ENCODE peak calls at places on chromosomes 1 and 21, in ten cellular contexts. D is A549, N is ovary, J is right lobe of liver, F is esophagus muscularis mucosa, V is transverse colon, Q is spleen, S is body of pancreas, M is HCT116, U is stomach. R is an unnamed sample.

GRCh38 chr1:180433873-180434272 is 68.5 kb downstream of the ACBD6 start:
- DNase-seq in N (no peak), D (no peak), Q (no peak), U (no peak), J (no peak), M (no peak), S (no peak), F (no peak), V (no peak), R (no peak)

GRCh38 chr1:213979751-213980605 is 7.8 kb upstream of the PROX1 start:
- DNase-seq in V (no peak), F (no peak), N (no peak), M (no peak), J (no peak), D (no peak), S (no peak), Q (no peak), U (no peak), R (no peak)

GRCh38 chr1:2295526-2295925 is 67.4 kb downstream of the SKI start:
- DNase-seq in J (no peak), U (no peak), Q (no peak), N (no peak), S (no peak), V (no peak), F (no peak), D (no peak), M (no peak), R (no peak)

GRCh38 chr1:6743189-6744101 is 41.8 kb upstream of the CAMTA1 start:
- DNase-seq in J (peak; percentile 25), D (peak; percentile 34), Q (no peak), M (no peak), V (peak; percentile 14), F (no peak), S (no peak), N (peak; percentile 46), U (peak; percentile 58), R (peak; percentile 60)

GRCh38 chr1:26922201-26922729 is 722 bp downstream of the NUDC start:
- DNase-seq in J (no peak), Q (no peak), S (no peak), N (no peak), F (no peak), V (no peak), D (peak; percentile 29), M (no peak), U (no peak), R (no peak)

GRCh38 chr1:230824571-230825060 is 43.7 kb downstream of the C1orf198 start:
- DNase-seq in V (no peak), N (no peak), S (peak; percentile 68), Q (no peak), J (no peak), U (no peak), F (peak; percentile 91), M (no peak), D (no peak), R (peak; percentile 12)

GRCh38 chr1:226820935-226821718 is 49.3 kb upstream of the PSEN2 start:
- DNase-seq in U (peak; percentile 52), Q (no peak), D (peak; percentile 65), M (no peak), N (peak; percentile 91), V (peak; percentile 72), S (peak; percentile 62), F (peak; percentile 97), J (peak; percentile 36), R (peak; percentile 97)

GRCh38 chr1:84250668-84251067 is 50.8 kb upstream of the SAMD13 start:
- DNase-seq in Q (no peak), V (no peak), U (no peak), N (no peak), S (no peak), F (no peak), D (no peak), J (no peak), M (no peak), R (no peak)

GRCh38 chr21:37917612-37918011 is 1.4 kb upstream of the KCNJ6 start:
- DNase-seq in M (no peak), D (peak; percentile 33), Q (no peak), N (no peak), S (no peak), U (no peak), F (no peak), V (no peak), J (no peak), R (no peak)

DNA sequence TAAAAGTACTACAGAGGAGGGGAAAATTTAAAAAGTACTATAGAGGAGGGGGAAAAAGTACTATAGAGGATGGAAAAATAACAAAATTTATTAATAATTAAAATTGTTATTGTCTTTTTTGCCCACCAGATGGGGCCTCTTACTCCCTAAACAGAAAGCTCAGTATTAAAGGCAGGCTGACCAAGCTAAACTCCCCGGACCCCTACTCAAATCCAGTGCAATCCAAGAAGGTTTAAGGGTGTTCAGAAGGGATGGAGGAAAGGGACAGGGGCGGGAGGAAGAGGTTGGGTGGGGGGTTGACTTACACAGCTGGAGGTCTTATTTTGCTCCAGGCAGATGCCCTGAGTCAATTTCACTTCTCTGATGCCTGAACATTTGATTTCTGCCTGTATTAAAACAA is 13.7 kb downstream of the CD34 start:
- DNase-seq in S (no peak), D (no peak), J (no peak), F (no peak), N (no peak), V (no peak), Q (no peak), M (no peak), U (no peak), R (no peak)
- TF ChIP-seq CTCF in S (no peak), D (peak; percentile 60), J (peak; percentile 14), F (peak; percentile 13), N (peak; percentile 13), V (no peak), Q (no peak), M (peak; percentile 23), U (no peak), R (no peak)

DNA sequence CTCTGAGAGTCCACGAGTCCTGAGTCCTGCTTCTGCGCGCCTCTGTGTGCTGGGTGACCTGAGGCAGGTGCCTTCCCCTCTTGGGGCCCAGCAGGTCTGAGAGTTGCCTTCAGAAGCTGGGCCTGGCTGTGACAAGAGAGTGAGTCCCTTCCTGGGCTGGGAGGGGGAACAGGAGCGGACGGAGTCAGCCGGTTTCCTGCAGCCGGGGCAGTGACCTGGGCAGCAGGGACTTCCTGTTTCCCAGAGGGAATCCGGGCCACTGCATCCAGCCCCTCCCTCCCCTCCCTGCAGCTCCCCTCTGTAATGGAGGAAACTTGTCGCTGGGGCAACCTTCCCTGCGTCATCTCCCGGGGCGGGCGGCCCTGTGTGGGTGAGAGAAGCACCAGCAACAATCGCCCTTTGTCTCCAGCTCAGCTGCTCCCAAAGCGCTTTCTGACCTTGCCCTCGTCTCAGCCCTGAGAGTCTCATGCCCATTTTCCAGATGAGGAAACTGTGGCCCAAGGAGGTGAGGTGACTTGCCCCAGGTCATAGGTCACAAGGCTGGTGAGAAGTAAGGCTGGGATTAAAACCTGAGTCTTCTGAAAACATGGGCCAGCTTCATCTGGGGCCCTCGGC is 61.1 kb downstream of the SDC3 start:
- DNase-seq in S (peak; percentile 79), V (peak; percentile 80), Q (peak; percentile 90), U (peak; percentile 74), J (peak; percentile 85), N (peak; percentile 58), F (no peak), M (no peak), D (no peak), R (peak; percentile 58)
- TF ChIP-seq POLR2A in S (peak; percentile 59), V (no peak), Q (no peak), U (no peak), J (no peak), N (no peak), F (no peak), M (no peak), D (no peak), R (no peak)

DNA sequence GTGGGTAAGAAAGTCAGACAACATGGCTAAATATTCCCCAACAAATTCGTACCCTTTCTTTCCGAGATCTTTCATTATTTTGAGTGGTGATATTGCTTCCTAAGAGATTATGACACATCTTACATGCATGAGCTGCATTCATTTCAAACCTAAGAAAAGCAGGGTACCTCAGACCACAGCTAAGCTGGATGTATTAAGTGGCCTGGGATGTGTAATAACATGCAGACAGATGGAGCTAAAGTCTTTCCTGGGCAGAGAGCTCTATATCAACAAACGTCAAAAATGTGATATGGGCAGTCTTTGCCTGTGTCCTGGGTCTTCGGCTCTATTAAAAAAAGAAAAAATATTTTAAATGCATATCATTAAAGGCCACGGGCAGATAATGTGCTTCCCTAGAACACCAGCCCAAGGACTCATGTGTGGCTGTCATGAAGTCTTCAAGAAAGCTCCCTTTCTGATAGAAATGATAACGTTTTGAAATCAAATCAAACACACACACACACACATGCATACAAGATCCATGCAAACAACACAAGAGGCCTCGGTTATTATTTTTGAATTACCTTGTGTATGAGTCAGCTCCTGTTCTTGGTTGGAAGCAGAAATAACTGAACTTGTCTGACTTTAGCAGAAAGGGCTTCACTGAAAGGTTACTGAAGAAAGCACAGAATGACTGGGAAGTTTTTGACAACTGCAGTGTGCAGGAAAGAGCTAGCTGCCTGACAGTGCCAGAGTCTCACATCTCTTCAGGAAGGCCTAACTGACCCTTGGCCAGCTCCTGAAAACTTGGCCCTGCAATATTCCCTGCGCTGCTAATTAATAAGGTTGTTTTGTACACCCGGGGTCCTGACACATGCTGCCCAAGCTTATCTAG is 231.2 kb downstream of the DSCAM start:
- DNase-seq in Q (no peak), J (no peak), D (no peak), V (no peak), S (no peak), F (no peak), N (no peak), M (no peak), U (no peak), R (no peak)
- TF ChIP-seq CTCF in Q (no peak), J (no peak), D (no peak), V (no peak), S (no peak), F (no peak), N (no peak), M (no peak), U (no peak), R (no peak)

GRCh38 chr1:204151562-204152309 is at the start of gene ETNK2:
- DNase-seq in M (no peak), V (peak; percentile 57), N (peak; percentile 88), J (peak; percentile 58), Q (peak; percentile 83), U (peak; percentile 39), S (peak; percentile 70), D (peak; percentile 33), F (no peak), R (peak; percentile 92)
- TF ChIP-seq POLR2A in M (no peak), V (no peak), N (peak; percentile 39), J (peak; percentile 34), Q (no peak), U (no peak), S (no peak), D (no peak), F (no peak), R (no peak)